ENCODE peak calls at places on chromosome 19, in five cellular contexts. H is suprapubic skin, I is upper lobe of left lung, U is ovary, B is tibial nerve. C is an unnamed sample.

GRCh38 chr19:40224342-40225148 is 1.9 kb downstream of the CCNP start:
- DNase-seq in H (no peak), I (peak; percentile 75), U (no peak), B (no peak), C (no peak)

GRCh38 chr19:40576181-40576584 is 490 bp upstream of the SHKBP1 start:
- DNase-seq in H (no peak), I (peak; percentile 86), U (peak; percentile 50), B (no peak), C (no peak)

GRCh38 chr19:39670998-39671397 is 15.3 kb downstream of the LGALS16 start:
- DNase-seq in H (no peak), I (no peak), U (no peak), B (no peak), C (peak; percentile 24)

GRCh38 chr19:55486971-55487883 is 1.0 kb upstream of the SSC5D start:
- DNase-seq in H (no peak), I (peak; percentile 46), U (peak; percentile 87), B (peak; percentile 74), C (no peak)

GRCh38 chr19:29596885-29597525 is 9.1 kb upstream of the POP4 start:
- DNase-seq in H (no peak), I (no peak), U (no peak), B (no peak), C (no peak)

GRCh38 chr19:30718728-30719127 is 346.5 kb downstream of the ZNF536 start:
- DNase-seq in H (no peak), I (no peak), U (no peak), B (no peak), C (no peak)

GRCh38 chr19:7292950-7293794 is 1.0 kb downstream of the INSR start:
- DNase-seq in H (peak; percentile 80), I (peak; percentile 91), U (peak; percentile 81), B (no peak), C (no peak)

GRCh38 chr19:3849092-3849491 is 19.7 kb downstream of the ZFR2 start:
- DNase-seq in H (no peak), I (no peak), U (no peak), B (no peak), C (no peak)

GRCh38 chr19:45876411-45877197 is 9.3 kb downstream of the IRF2BP1 start:
- DNase-seq in H (no peak), I (peak; percentile 89), U (no peak), B (peak; percentile 14), C (no peak)

GRCh38 chr19:40144947-40145748 is 46.1 kb upstream of the MAP3K10 start:
- DNase-seq in H (no peak), I (no peak), U (no peak), B (no peak), C (peak; percentile 17)

GRCh38 chr19:42323852-42324654 is 1.4 kb upstream of the MEGF8 start:
- DNase-seq in H (no peak), I (peak; percentile 88), U (peak; percentile 46), B (no peak), C (no peak)

GRCh38 chr19:10518444-10519361 is 1.5 kb upstream of the S1PR5 start:
- DNase-seq in H (no peak), I (peak; percentile 59), U (no peak), B (no peak), C (no peak)

GRCh38 chr19:10517760-10518443 is 655 bp upstream of the S1PR5 start:
- DNase-seq in H (no peak), I (peak; percentile 73), U (no peak), B (no peak), C (no peak)

GRCh38 chr19:10517361-10517759 is at the start of gene S1PR5:
- DNase-seq in H (no peak), I (peak; percentile 88), U (no peak), B (no peak), C (no peak)

GRCh38 chr19:10516064-10516385 is 1.2 kb downstream of the S1PR5 start:
- DNase-seq in H (no peak), I (no peak), U (no peak), B (no peak), C (no peak)

GRCh38 chr19:10516671-10517286 is 468 bp downstream of the S1PR5 start:
- DNase-seq in H (no peak), I (no peak), U (no peak), B (no peak), C (no peak)
- TF ChIP-seq EP300 in H (no peak), I (no peak), U (no peak), B (no peak), C (no peak)

GRCh38 chr19:15248648-15249559 is 16.7 kb upstream of the EPHX3 start:
- DNase-seq in H (peak; percentile 90), I (peak; percentile 90), U (peak; percentile 84), B (peak; percentile 77), C (no peak)
- TF ChIP-seq POLR2A in H (no peak), I (no peak), U (no peak), B (no peak), C (no peak)

GRCh38 chr19:4867534-4868285 is at the start of gene PLIN3:
- DNase-seq in H (peak; percentile 99), I (peak; percentile 96), U (peak; percentile 99), B (peak; percentile 98), C (peak; percentile 100)
- TF ChIP-seq CTCF in H (no peak), I (no peak), U (no peak), B (peak; percentile 18), C (no peak)

GRCh38 chr19:52691215-52691610 is 43.6 kb downstream of the ZNF611 start:
- DNase-seq in H (no peak), I (no peak), U (no peak), B (no peak), C (no peak)

GRCh38 chr19:52692431-52693008 is 42.3 kb downstream of the ZNF611 start:
- DNase-seq in H (no peak), I (no peak), U (no peak), B (no peak), C (no peak)

GRCh38 chr19:52689804-52690394 is 44.9 kb downstream of the ZNF611 start:
- DNase-seq in H (peak; percentile 87), I (peak; percentile 89), U (peak; percentile 60), B (peak; percentile 29), C (peak; percentile 92)

GRCh38 chr19:52690395-52691214 is 44.2 kb downstream of the ZNF611 start:
- DNase-seq in H (peak; percentile 98), I (peak; percentile 99), U (peak; percentile 95), B (peak; percentile 92), C (peak; percentile 98)

GRCh38 chr19:52691737-52692136 is 43.1 kb downstream of the ZNF611 start:
- DNase-seq in H (no peak), I (no peak), U (no peak), B (no peak), C (no peak)
- TF ChIP-seq EP300 in H (no peak), I (no peak), U (no peak), B (no peak), C (no peak)

DNA sequence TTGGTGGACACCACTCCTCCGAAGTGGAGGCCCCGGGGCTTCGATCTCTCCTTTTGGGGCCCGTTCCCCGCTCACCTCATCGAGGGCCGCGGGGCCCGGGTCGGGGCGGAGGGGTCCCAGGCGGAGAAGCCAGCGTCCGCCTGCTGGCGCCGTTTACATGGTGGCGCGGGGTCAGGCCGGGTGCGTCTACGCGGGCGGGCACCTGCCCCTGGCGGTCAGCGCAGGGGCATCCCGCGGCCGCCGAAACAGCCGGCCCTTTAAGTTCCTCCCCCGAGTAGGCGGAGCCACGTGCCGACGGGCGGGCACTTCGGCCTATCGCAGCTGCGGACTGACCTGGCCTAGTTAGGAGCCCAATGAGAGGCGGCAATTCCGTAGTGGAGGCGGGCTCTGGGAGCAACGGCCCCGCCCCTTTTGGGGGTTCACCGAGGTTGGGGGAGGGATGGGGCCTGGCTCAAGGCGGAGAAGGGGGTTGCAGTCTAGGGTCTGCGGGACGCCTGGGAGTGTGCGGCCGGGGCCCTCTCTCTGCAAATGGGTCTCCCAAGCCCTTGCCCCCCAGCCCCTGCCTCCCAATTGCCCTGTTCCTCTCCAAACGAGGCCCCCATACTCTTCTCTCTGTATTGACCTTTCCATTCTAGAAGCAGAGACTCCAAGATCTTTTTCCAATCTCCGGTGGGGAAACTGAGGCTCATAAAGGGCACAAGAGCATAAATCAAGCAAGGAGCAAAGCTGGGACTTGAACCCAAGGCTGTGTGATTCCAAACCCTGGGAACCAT is at the start of gene ABHD8:
- DNase-seq in H (peak; percentile 98), I (peak; percentile 99), U (peak; percentile 99), B (peak; percentile 92), C (peak; percentile 98)
- TF ChIP-seq POLR2A in H (no peak), I (peak; percentile 85), U (peak; percentile 31), B (no peak), C (peak; percentile 31)

GRCh38 chr19:8429826-8430225 is 14.9 kb upstream of the HNRNPM start:
- DNase-seq in H (no peak), I (no peak), U (no peak), B (no peak), C (no peak)
- TF ChIP-seq CTCF in H (no peak), I (no peak), U (no peak), B (no peak), C (no peak)

GRCh38 chr19:47745010-47745901 is at the start of gene NOP53:
- DNase-seq in H (peak; percentile 99), I (peak; percentile 94), U (peak; percentile 99), B (peak; percentile 97), C (peak; percentile 99)
- TF ChIP-seq EP300 in H (no peak), I (no peak), U (no peak), B (peak; percentile 97), C (peak; percentile 15)

GRCh38 chr19:2330632-2331284 is 2.3 kb downstream of the SPPL2B start:
- DNase-seq in H (no peak), I (peak; percentile 48), U (no peak), B (no peak), C (no peak)
- TF ChIP-seq POLR2A in H (no peak), I (no peak), U (no peak), B (no peak), C (no peak)

C was measured in esophagus muscularis mucosa.